ENCODE peak calls at places on chromosomes 3 and 15, in eight cellular contexts. One of them, this sample, is unnamed.

GRCh38 chr3:187737401-187738088 is 7.7 kb downstream of the BCL6 start:
- DNase-seq in ovary: peak
- DNase-seq in nephron progenitor cell: peak
- DNase-seq in fibroblast of mammary gland: peak
- DNase-seq in cardiac muscle cell: peak
- DNase-seq in fibroblast of pulmonary artery: peak
- DNase-seq in progenitor cell of endocrine pancreas: no peak
- DNase-seq in sigmoid colon: peak
- DNase-seq in this sample: peak

GRCh38 chr3:15064299-15064834 is 748 bp downstream of the MRPS25 start:
- DNase-seq in fibroblast of pulmonary artery: peak
- DNase-seq in progenitor cell of endocrine pancreas: no peak
- DNase-seq in fibroblast of mammary gland: peak
- DNase-seq in ovary: no peak
- DNase-seq in nephron progenitor cell: peak
- DNase-seq in sigmoid colon: no peak
- DNase-seq in cardiac muscle cell: peak
- DNase-seq in this sample: peak

GRCh38 chr3:23455084-23455483 is 252.0 kb downstream of the UBE2E2 start:
- DNase-seq in progenitor cell of endocrine pancreas: no peak
- DNase-seq in sigmoid colon: no peak
- DNase-seq in fibroblast of pulmonary artery: peak
- DNase-seq in cardiac muscle cell: peak
- DNase-seq in nephron progenitor cell: no peak
- DNase-seq in fibroblast of mammary gland: peak
- DNase-seq in ovary: no peak
- DNase-seq in this sample: no peak

GRCh38 chr3:82685761-82686160 is 924.3 kb upstream of the GBE1 start:
- DNase-seq in nephron progenitor cell: no peak
- DNase-seq in fibroblast of mammary gland: no peak
- DNase-seq in sigmoid colon: no peak
- DNase-seq in cardiac muscle cell: no peak
- DNase-seq in ovary: no peak
- DNase-seq in progenitor cell of endocrine pancreas: no peak
- DNase-seq in fibroblast of pulmonary artery: no peak
- DNase-seq in this sample: no peak

GRCh38 chr3:127667119-127667681 is 5.6 kb upstream of the ABTB1 start:
- DNase-seq in fibroblast of pulmonary artery: no peak
- DNase-seq in progenitor cell of endocrine pancreas: no peak
- DNase-seq in cardiac muscle cell: no peak
- DNase-seq in fibroblast of mammary gland: no peak
- DNase-seq in ovary: no peak
- DNase-seq in sigmoid colon: no peak
- DNase-seq in nephron progenitor cell: no peak
- DNase-seq in this sample: peak

GRCh38 chr15:39692464-39693327 is 89.9 kb downstream of the FSIP1 start:
- DNase-seq in cardiac muscle cell: peak
- DNase-seq in ovary: no peak
- DNase-seq in fibroblast of mammary gland: no peak
- DNase-seq in sigmoid colon: no peak
- DNase-seq in fibroblast of pulmonary artery: no peak
- DNase-seq in nephron progenitor cell: peak
- DNase-seq in progenitor cell of endocrine pancreas: no peak
- DNase-seq in this sample: peak

GRCh38 chr15:31461911-31462480 is 135.4 kb downstream of the KLF13 start:
- DNase-seq in fibroblast of pulmonary artery: no peak
- DNase-seq in ovary: no peak
- DNase-seq in fibroblast of mammary gland: no peak
- DNase-seq in progenitor cell of endocrine pancreas: no peak
- DNase-seq in cardiac muscle cell: no peak
- DNase-seq in nephron progenitor cell: no peak
- DNase-seq in sigmoid colon: no peak
- DNase-seq in this sample: no peak

GRCh38 chr3:169822983-169823382 is 10.3 kb upstream of the LRRC34 start:
- DNase-seq in sigmoid colon: no peak
- DNase-seq in cardiac muscle cell: no peak
- DNase-seq in fibroblast of mammary gland: no peak
- DNase-seq in fibroblast of pulmonary artery: no peak
- DNase-seq in nephron progenitor cell: no peak
- DNase-seq in ovary: no peak
- DNase-seq in progenitor cell of endocrine pancreas: no peak
- DNase-seq in this sample: no peak

GRCh38 chr15:25965326-25965725 is 102.2 kb upstream of the ATP10A start:
- DNase-seq in fibroblast of mammary gland: no peak
- DNase-seq in cardiac muscle cell: no peak
- DNase-seq in nephron progenitor cell: no peak
- DNase-seq in progenitor cell of endocrine pancreas: no peak
- DNase-seq in sigmoid colon: no peak
- DNase-seq in ovary: no peak
- DNase-seq in fibroblast of pulmonary artery: no peak
- DNase-seq in this sample: no peak

GRCh38 chr3:170476291-170476690 is 57.6 kb downstream of the CLDN11 start:
- DNase-seq in ovary: no peak
- DNase-seq in nephron progenitor cell: no peak
- DNase-seq in progenitor cell of endocrine pancreas: no peak
- DNase-seq in fibroblast of pulmonary artery: no peak
- DNase-seq in sigmoid colon: no peak
- DNase-seq in cardiac muscle cell: no peak
- DNase-seq in fibroblast of mammary gland: no peak
- DNase-seq in this sample: no peak

GRCh38 chr3:145911016-145911415 is 250.0 kb downstream of the PLOD2 start:
- DNase-seq in fibroblast of mammary gland: peak
- DNase-seq in fibroblast of pulmonary artery: no peak
- DNase-seq in sigmoid colon: no peak
- DNase-seq in cardiac muscle cell: no peak
- DNase-seq in progenitor cell of endocrine pancreas: no peak
- DNase-seq in nephron progenitor cell: no peak
- DNase-seq in ovary: no peak
- DNase-seq in this sample: no peak

GRCh38 chr3:145915787-145916186 is 245.2 kb downstream of the PLOD2 start:
- DNase-seq in nephron progenitor cell: no peak
- DNase-seq in sigmoid colon: no peak
- DNase-seq in ovary: no peak
- DNase-seq in progenitor cell of endocrine pancreas: no peak
- DNase-seq in cardiac muscle cell: no peak
- DNase-seq in fibroblast of mammary gland: no peak
- DNase-seq in fibroblast of pulmonary artery: no peak
- DNase-seq in this sample: no peak
- TF ChIP-seq CTCF in nephron progenitor cell: no peak
- TF ChIP-seq CTCF in sigmoid colon: no peak
- TF ChIP-seq CTCF in ovary: no peak
- TF ChIP-seq CTCF in progenitor cell of endocrine pancreas: no peak
- TF ChIP-seq CTCF in cardiac muscle cell: no peak
- TF ChIP-seq CTCF in fibroblast of mammary gland: peak
- TF ChIP-seq CTCF in fibroblast of pulmonary artery: no peak
- TF ChIP-seq CTCF in this sample: no peak

GRCh38 chr3:1275495-1275894 is 182.7 kb downstream of the CNTN6 start:
- DNase-seq in fibroblast of mammary gland: peak
- DNase-seq in cardiac muscle cell: no peak
- DNase-seq in fibroblast of pulmonary artery: no peak
- DNase-seq in sigmoid colon: no peak
- DNase-seq in ovary: no peak
- DNase-seq in progenitor cell of endocrine pancreas: no peak
- DNase-seq in nephron progenitor cell: peak
- DNase-seq in this sample: peak
- TF ChIP-seq CTCF in fibroblast of mammary gland: peak
- TF ChIP-seq CTCF in cardiac muscle cell: no peak
- TF ChIP-seq CTCF in fibroblast of pulmonary artery: peak
- TF ChIP-seq CTCF in sigmoid colon: no peak
- TF ChIP-seq CTCF in ovary: no peak
- TF ChIP-seq CTCF in progenitor cell of endocrine pancreas: peak
- TF ChIP-seq CTCF in nephron progenitor cell: peak
- TF ChIP-seq CTCF in this sample: peak

DNA sequence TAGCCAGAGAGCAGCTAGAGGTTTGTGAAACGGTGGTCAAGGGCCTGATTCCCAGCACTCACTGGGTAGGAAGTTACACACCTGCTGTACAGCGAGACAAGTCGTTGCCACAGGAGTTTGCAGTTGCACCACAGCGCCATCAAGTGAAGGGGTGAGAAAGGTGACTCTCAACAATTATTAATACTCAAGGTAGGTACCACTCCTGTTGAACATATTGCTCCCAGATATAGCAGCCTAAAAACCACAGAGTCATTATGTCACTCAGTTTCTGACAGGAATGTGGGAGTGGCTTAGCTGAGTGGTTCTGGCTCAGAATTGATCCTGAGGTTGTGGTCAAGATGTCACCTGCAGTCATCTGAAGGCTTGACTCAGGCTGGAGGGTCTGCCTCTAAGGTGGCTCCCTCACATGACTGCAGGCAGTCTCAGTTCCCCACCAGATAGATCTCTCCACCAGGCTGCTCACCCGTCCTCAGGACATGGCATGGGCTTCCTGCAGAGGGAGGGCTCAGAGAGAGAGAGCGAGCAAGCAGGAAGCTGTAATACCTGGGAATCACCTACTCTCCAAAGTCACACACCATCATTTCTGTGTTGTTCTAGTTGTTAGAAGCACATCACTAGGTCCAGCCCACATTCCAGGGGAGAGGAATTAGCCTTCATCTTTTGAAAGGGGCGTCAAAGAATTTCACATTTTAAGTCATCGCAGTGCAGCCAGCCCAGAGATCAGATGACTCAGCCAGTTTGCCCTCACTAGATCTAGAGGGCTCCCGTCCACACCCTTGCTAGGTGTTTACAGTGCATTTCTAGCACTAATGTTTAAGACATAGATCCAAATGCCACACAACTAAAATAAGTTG is 17.0 kb upstream of the ANO10 start:
- DNase-seq in sigmoid colon: no peak
- DNase-seq in nephron progenitor cell: no peak
- DNase-seq in ovary: no peak
- DNase-seq in cardiac muscle cell: no peak
- DNase-seq in fibroblast of pulmonary artery: no peak
- DNase-seq in fibroblast of mammary gland: no peak
- DNase-seq in progenitor cell of endocrine pancreas: no peak
- DNase-seq in this sample: no peak
- TF ChIP-seq CTCF in sigmoid colon: no peak
- TF ChIP-seq CTCF in nephron progenitor cell: no peak
- TF ChIP-seq CTCF in ovary: no peak
- TF ChIP-seq CTCF in cardiac muscle cell: peak
- TF ChIP-seq CTCF in fibroblast of pulmonary artery: no peak
- TF ChIP-seq CTCF in fibroblast of mammary gland: peak
- TF ChIP-seq CTCF in progenitor cell of endocrine pancreas: no peak
- TF ChIP-seq CTCF in this sample: no peak

DNA sequence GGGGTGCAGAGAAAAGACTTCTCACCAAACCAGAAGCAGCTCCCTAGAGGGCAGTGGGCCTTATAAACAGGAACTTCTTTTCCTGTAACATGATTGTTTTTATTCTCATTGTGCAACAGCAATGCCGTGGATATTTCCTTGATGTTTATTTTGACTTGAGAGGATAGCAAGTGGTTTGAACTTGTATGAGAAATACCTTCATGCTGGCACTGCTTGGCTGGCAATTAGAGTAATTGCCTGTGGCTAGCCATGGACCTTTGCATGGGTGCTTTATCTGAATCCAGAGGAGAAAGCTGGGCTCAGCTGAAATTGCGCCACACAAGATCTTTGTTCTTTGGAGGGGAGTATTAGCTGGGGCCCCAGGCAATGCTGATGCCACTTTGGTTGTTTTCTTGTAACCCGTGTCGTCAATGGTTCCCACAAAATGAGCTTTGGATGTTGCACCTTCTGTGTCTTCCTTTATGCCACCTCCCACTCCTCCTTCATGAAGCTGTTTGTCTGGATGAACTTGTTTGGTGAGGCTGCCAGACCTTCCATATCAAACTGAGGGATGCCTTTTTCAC is 37.9 kb downstream of the CMTM8 start:
- DNase-seq in progenitor cell of endocrine pancreas: no peak
- DNase-seq in cardiac muscle cell: peak
- DNase-seq in fibroblast of mammary gland: peak
- DNase-seq in ovary: no peak
- DNase-seq in sigmoid colon: no peak
- DNase-seq in fibroblast of pulmonary artery: peak
- DNase-seq in nephron progenitor cell: no peak
- DNase-seq in this sample: no peak
- TF ChIP-seq CTCF in progenitor cell of endocrine pancreas: no peak
- TF ChIP-seq CTCF in cardiac muscle cell: no peak
- TF ChIP-seq CTCF in fibroblast of mammary gland: no peak
- TF ChIP-seq CTCF in ovary: no peak
- TF ChIP-seq CTCF in sigmoid colon: no peak
- TF ChIP-seq CTCF in fibroblast of pulmonary artery: no peak
- TF ChIP-seq CTCF in nephron progenitor cell: no peak
- TF ChIP-seq CTCF in this sample: no peak

DNA sequence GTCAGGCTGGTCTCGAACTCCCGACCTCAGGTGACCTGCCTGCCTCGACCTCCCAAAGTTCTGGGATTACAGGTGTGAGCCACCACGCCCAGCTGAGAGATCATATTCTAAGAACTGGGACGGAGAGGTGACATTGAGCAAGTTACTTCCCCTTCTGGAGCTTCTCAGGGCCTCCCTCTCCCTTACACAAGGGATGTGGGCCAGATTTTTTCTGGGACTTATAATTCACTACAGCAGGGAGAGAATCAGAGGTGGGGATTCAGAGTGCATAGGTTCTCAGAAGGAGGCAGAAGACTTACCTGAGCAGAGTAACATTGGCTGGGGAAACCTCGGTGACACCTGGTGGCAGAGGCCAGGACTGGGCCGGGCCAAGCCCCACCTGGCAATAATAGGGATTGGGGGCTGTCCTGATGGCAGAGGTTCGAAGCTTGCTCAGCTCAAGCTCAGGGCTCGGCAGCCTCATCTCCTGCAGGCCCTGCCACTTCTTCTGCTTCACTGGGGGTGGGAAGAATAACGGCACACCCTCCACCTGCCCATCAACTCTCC is 6.8 kb downstream of the LTK start:
- DNase-seq in fibroblast of mammary gland: no peak
- DNase-seq in sigmoid colon: no peak
- DNase-seq in ovary: no peak
- DNase-seq in fibroblast of pulmonary artery: no peak
- DNase-seq in cardiac muscle cell: no peak
- DNase-seq in nephron progenitor cell: no peak
- DNase-seq in progenitor cell of endocrine pancreas: no peak
- DNase-seq in this sample: no peak
- TF ChIP-seq CTCF in fibroblast of mammary gland: no peak
- TF ChIP-seq CTCF in sigmoid colon: no peak
- TF ChIP-seq CTCF in ovary: no peak
- TF ChIP-seq CTCF in fibroblast of pulmonary artery: no peak
- TF ChIP-seq CTCF in cardiac muscle cell: no peak
- TF ChIP-seq CTCF in nephron progenitor cell: no peak
- TF ChIP-seq CTCF in progenitor cell of endocrine pancreas: no peak
- TF ChIP-seq CTCF in this sample: no peak

GRCh38 chr3:57391767-57392166 is 99.3 kb upstream of the ASB14 start:
- DNase-seq in cardiac muscle cell: no peak
- DNase-seq in progenitor cell of endocrine pancreas: no peak
- DNase-seq in sigmoid colon: no peak
- DNase-seq in ovary: no peak
- DNase-seq in fibroblast of pulmonary artery: no peak
- DNase-seq in nephron progenitor cell: no peak
- DNase-seq in fibroblast of mammary gland: no peak
- DNase-seq in this sample: no peak

GRCh38 chr3:57393957-57394356 is 101.5 kb upstream of the ASB14 start:
- DNase-seq in fibroblast of mammary gland: no peak
- DNase-seq in progenitor cell of endocrine pancreas: no peak
- DNase-seq in fibroblast of pulmonary artery: no peak
- DNase-seq in cardiac muscle cell: no peak
- DNase-seq in nephron progenitor cell: no peak
- DNase-seq in ovary: no peak
- DNase-seq in sigmoid colon: no peak
- DNase-seq in this sample: no peak

GRCh38 chr3:57402675-57403074 is 110.2 kb upstream of the ASB14 start:
- DNase-seq in progenitor cell of endocrine pancreas: no peak
- DNase-seq in fibroblast of mammary gland: no peak
- DNase-seq in cardiac muscle cell: no peak
- DNase-seq in fibroblast of pulmonary artery: no peak
- DNase-seq in nephron progenitor cell: no peak
- DNase-seq in ovary: no peak
- DNase-seq in sigmoid colon: no peak
- DNase-seq in this sample: no peak

GRCh38 chr3:57397175-57398026 is 104.9 kb upstream of the ASB14 start:
- DNase-seq in progenitor cell of endocrine pancreas: no peak
- DNase-seq in fibroblast of mammary gland: peak
- DNase-seq in nephron progenitor cell: peak
- DNase-seq in fibroblast of pulmonary artery: peak
- DNase-seq in ovary: peak
- DNase-seq in cardiac muscle cell: peak
- DNase-seq in sigmoid colon: no peak
- DNase-seq in this sample: peak
- TF ChIP-seq CTCF in progenitor cell of endocrine pancreas: peak
- TF ChIP-seq CTCF in fibroblast of mammary gland: peak
- TF ChIP-seq CTCF in nephron progenitor cell: peak
- TF ChIP-seq CTCF in fibroblast of pulmonary artery: no peak
- TF ChIP-seq CTCF in ovary: no peak
- TF ChIP-seq CTCF in cardiac muscle cell: peak
- TF ChIP-seq CTCF in sigmoid colon: peak
- TF ChIP-seq CTCF in this sample: peak